ENCODE peak calls at places on chromosomes 5 and 9, in ten cellular contexts. E is psoas muscle, R is mesothelial cell of epicardium, I is DMS153, C is T-cell, G is fibroblast of mammary gland, H is tibial artery, M is Caki2, Y is T follicular helper cell, A is EL. F is an unnamed sample.

GRCh38 chr5:141910271-141910673 is 13.4 kb upstream of the DELE1 start:
- DNase-seq in R (no peak), I (no peak), Y (no peak), C (no peak), E (no peak), A (peak; percentile 91), G (no peak), H (peak; percentile 41), M (no peak), F (no peak)

GRCh38 chr5:178232920-178233429 is 373 bp upstream of the PHYKPL start:
- DNase-seq in C (no peak), M (no peak), A (no peak), Y (no peak), I (no peak), H (no peak), E (no peak), G (no peak), R (no peak), F (no peak)

GRCh38 chr5:1294839-1295649 is at the start of gene TERT:
- DNase-seq in I (no peak), Y (peak; percentile 67), H (no peak), A (peak; percentile 30), E (peak; percentile 34), C (peak; percentile 43), G (no peak), R (no peak), M (no peak), F (peak; percentile 57)

GRCh38 chr9:132703336-132703735 is 33.1 kb downstream of the GTF3C4 start:
- DNase-seq in C (no peak), M (no peak), I (no peak), E (no peak), H (no peak), Y (no peak), A (peak; percentile 13), G (peak; percentile 12), R (no peak), F (no peak)

GRCh38 chr9:76266649-76267627 is 127.3 kb downstream of the RFK start:
- DNase-seq in Y (no peak), A (no peak), H (no peak), I (no peak), C (no peak), E (no peak), M (no peak), G (no peak), R (no peak), F (no peak)

GRCh38 chr9:135419106-135419505 is 60.5 kb upstream of the PPP1R26 start:
- DNase-seq in E (no peak), Y (no peak), C (no peak), G (no peak), I (no peak), R (no peak), M (no peak), A (no peak), H (peak; percentile 43), F (no peak)

GRCh38 chr9:121172726-121173487 is 28.8 kb downstream of the RAB14 start:
- DNase-seq in R (no peak), Y (no peak), I (no peak), E (no peak), G (no peak), M (no peak), H (no peak), A (no peak), C (no peak), F (no peak)

GRCh38 chr5:96720408-96720807 is 58.2 kb downstream of the CAST start:
- DNase-seq in R (no peak), H (no peak), Y (no peak), C (no peak), E (no peak), I (no peak), G (no peak), A (no peak), M (no peak), F (no peak)

GRCh38 chr5:142748568-142749249 is 21.5 kb upstream of the ARHGAP26 start:
- DNase-seq in E (peak; percentile 70), H (no peak), I (no peak), M (peak; percentile 37), G (peak; percentile 23), R (no peak), C (peak; percentile 35), A (no peak), Y (peak; percentile 15), F (peak; percentile 40)

GRCh38 chr5:154190652-154191304 is at the start of gene GALNT10:
- DNase-seq in A (peak; percentile 72), M (peak; percentile 16), C (peak; percentile 47), I (peak; percentile 4), Y (peak; percentile 42), R (peak; percentile 55), H (peak; percentile 75), G (peak; percentile 53), E (peak; percentile 86), F (peak; percentile 50)

GRCh38 chr5:106171132-106171531 is 1499.6 kb downstream of the EFNA5 start:
- DNase-seq in M (no peak), Y (no peak), C (no peak), E (no peak), H (no peak), R (no peak), G (no peak), I (no peak), A (no peak), F (no peak)

GRCh38 chr5:5676218-5676617 is 253.7 kb downstream of the ICE1 start:
- DNase-seq in M (no peak), A (no peak), Y (no peak), I (no peak), C (no peak), R (no peak), H (no peak), E (no peak), G (no peak), F (no peak)

GRCh38 chr9:5186416-5187169 is 1.2 kb upstream of the INSL6 start:
- DNase-seq in I (peak; percentile 58), E (no peak), A (peak; percentile 61), G (peak; percentile 67), C (peak; percentile 59), M (peak; percentile 5), Y (peak; percentile 39), R (no peak), H (no peak), F (peak; percentile 37)